ENCODE peak calls at places on chromosomes 4 and X, in ten cellular contexts. L is fibroblast of mammary gland; I is OCI-LY7; U is CD4-positive, alpha-beta T cell; C is GM13977; B is fibroblast of lung; D is vagina; V is cardiac muscle cell; W is glutamatergic neuron; P is nephron progenitor cell. J is an unnamed sample.

GRCh38 chr4:81039351-81040174 is 9.1 kb downstream of the BMP3 start:
- DNase-seq in L (no peak), I (peak), U (no peak), C (no peak), B (no peak), D (no peak), V (no peak), W (no peak), P (no peak), J (no peak)

GRCh38 chr4:4614925-4615678 is 73.3 kb upstream of the STX18 start:
- DNase-seq in L (peak), I (no peak), U (no peak), C (no peak), B (peak), D (no peak), V (no peak), W (no peak), P (no peak), J (peak)

GRCh38 chr4:112514449-112515277 is 1.3 kb downstream of the NEUROG2 start:
- DNase-seq in L (peak), I (peak), U (no peak), C (peak), B (no peak), D (no peak), V (no peak), W (peak), P (peak), J (no peak)

GRCh38 chr4:156312261-156312847 is 358.7 kb upstream of the CTSO start:
- DNase-seq in L (peak), I (no peak), U (no peak), C (no peak), B (peak), D (no peak), V (no peak), W (no peak), P (no peak), J (no peak)

GRCh38 chrX:97461763-97462162 is 578.1 kb downstream of the RPA4 start:
- DNase-seq in L (no peak), I (no peak), U (no peak), C (no peak), B (no peak), D (no peak), V (no peak), W (no peak), P (no peak), J (no peak)

GRCh38 chr4:25448379-25449109 is 71.5 kb downstream of the ANAPC4 start:
- DNase-seq in L (no peak), I (no peak), U (no peak), C (no peak), B (peak), D (no peak), V (no peak), W (no peak), P (no peak), J (no peak)

GRCh38 chr4:65747386-65747785 is 77.1 kb upstream of the EPHA5 start:
- DNase-seq in L (no peak), I (no peak), U (no peak), C (no peak), B (peak), D (no peak), V (no peak), W (no peak), P (no peak), J (no peak)

GRCh38 chr4:79253930-79254329 is 71.9 kb downstream of the NAA11 start:
- DNase-seq in L (no peak), I (no peak), U (no peak), C (no peak), B (no peak), D (no peak), V (no peak), W (no peak), P (no peak), J (no peak)

GRCh38 chr4:17447675-17448298 is 64.1 kb downstream of the QDPR start:
- DNase-seq in L (peak), I (peak), U (no peak), C (peak), B (peak), D (no peak), V (peak), W (no peak), P (peak), J (peak)

GRCh38 chrX:118115948-118116307 is 682 bp downstream of the KLHL13 start:
- DNase-seq in L (no peak), I (no peak), U (no peak), C (no peak), B (no peak), D (no peak), V (no peak), W (no peak), P (no peak), J (no peak)

GRCh38 chrX:30748337-30748960 is 95.2 kb downstream of the GK start:
- DNase-seq in L (no peak), I (no peak), U (no peak), C (no peak), B (no peak), D (no peak), V (no peak), W (no peak), P (no peak), J (no peak)

GRCh38 chrX:32592786-32593185 is 618.6 kb downstream of the DMD start:
- DNase-seq in L (no peak), I (no peak), U (no peak), C (no peak), B (no peak), D (no peak), V (no peak), W (no peak), P (no peak), J (no peak)

GRCh38 chr4:144740316-144740715 is 94.4 kb downstream of the HHIP start:
- DNase-seq in L (peak), I (no peak), U (no peak), C (no peak), B (peak), D (no peak), V (no peak), W (no peak), P (no peak), J (no peak)

GRCh38 chr4:7872264-7872771 is 67.3 kb downstream of the AFAP1 start:
- DNase-seq in L (peak), I (no peak), U (no peak), C (no peak), B (peak), D (no peak), V (no peak), W (peak), P (no peak), J (peak)

GRCh38 chrX:154374361-154375155 is at the start of gene FLNA:
- DNase-seq in L (no peak), I (no peak), U (no peak), C (peak), B (peak), D (no peak), V (peak), W (peak), P (peak), J (no peak)

GRCh38 chr4:116358633-116359222 is 726.6 kb downstream of the TRAM1L1 start:
- DNase-seq in L (peak), I (peak), U (no peak), C (peak), B (peak), D (no peak), V (peak), W (peak), P (peak), J (peak)
- TF ChIP-seq CTCF in L (peak), I (peak), U (peak), C (peak), B (no peak), D (no peak), V (peak), W (peak), P (peak), J (peak)

GRCh38 chr4:139689093-139689722 is 23.6 kb downstream of the MGST2 start:
- DNase-seq in L (peak), I (no peak), U (no peak), C (no peak), B (no peak), D (no peak), V (no peak), W (no peak), P (no peak), J (no peak)

GRCh38 chr4:139696491-139696890 is 30.9 kb downstream of the MGST2 start:
- DNase-seq in L (no peak), I (no peak), U (no peak), C (no peak), B (no peak), D (no peak), V (no peak), W (no peak), P (no peak), J (no peak)

GRCh38 chr4:139686988-139687387 is 21.4 kb downstream of the MGST2 start:
- DNase-seq in L (no peak), I (no peak), U (no peak), C (no peak), B (no peak), D (no peak), V (no peak), W (no peak), P (no peak), J (no peak)

GRCh38 chr4:139694522-139694921 is 28.9 kb downstream of the MGST2 start:
- DNase-seq in L (no peak), I (no peak), U (no peak), C (no peak), B (no peak), D (no peak), V (no peak), W (no peak), P (no peak), J (no peak)

GRCh38 chr4:139692300-139693012 is 26.8 kb downstream of the MGST2 start:
- DNase-seq in L (no peak), I (no peak), U (no peak), C (no peak), B (no peak), D (no peak), V (peak), W (peak), P (no peak), J (no peak)
- TF ChIP-seq CTCF in L (peak), I (no peak), U (no peak), C (peak), B (no peak), D (no peak), V (peak), W (no peak), P (no peak), J (peak)

GRCh38 chr4:186946682-186947294 is 223.1 kb upstream of the FAT1 start:
- DNase-seq in L (peak), I (peak), U (no peak), C (no peak), B (peak), D (no peak), V (peak), W (peak), P (peak), J (no peak)
- TF ChIP-seq CTCF in L (peak), I (peak), U (no peak), C (no peak), B (no peak), D (no peak), V (peak), W (peak), P (peak), J (peak)

DNA sequence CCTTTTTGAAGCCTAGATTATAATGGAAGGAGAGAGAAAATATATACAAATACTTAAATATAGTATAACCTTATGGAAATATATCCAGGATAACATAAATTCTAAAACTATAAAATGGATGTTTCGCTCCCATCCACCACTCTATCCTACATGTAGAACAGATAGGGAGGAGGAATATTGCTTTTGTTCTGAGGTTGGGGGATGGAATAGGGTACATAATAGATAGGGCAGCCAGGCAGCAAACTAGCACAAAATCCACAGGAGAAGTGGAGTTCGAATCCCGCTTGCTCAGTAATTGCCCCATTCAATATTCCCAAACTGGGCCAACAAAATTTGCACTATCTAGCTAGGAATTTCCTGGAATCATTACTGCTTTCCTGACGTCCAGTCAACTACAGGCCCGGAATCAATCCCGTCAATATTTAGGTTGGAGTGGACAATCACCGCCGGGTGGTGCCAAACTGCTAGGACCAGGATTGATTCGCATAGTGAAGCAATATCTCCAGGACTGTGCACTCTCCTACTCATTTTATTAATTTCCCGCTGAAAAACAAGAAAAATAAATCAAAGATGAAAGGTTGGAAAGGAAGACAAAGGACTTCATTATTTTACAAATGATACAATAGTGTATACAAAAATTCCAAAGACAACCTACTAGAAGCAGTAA is 40.4 kb upstream of the PAPSS1 start:
- DNase-seq in L (peak), I (no peak), U (no peak), C (no peak), B (no peak), D (no peak), V (peak), W (peak), P (no peak), J (no peak)
- TF ChIP-seq CTCF in L (peak), I (no peak), U (no peak), C (no peak), B (peak), D (no peak), V (peak), W (peak), P (no peak), J (no peak)

J was measured in astrocyte of the cerebellum.